ENCODE peak calls at places on chromosomes 11 and 22, in eight cellular contexts. One of them, this sample, is unnamed.

GRCh38 chr11:125393331-125393730 is 102.7 kb downstream of the FEZ1 start:
- DNase-seq in cardiac fibroblast: no peak
- DNase-seq in fibroblast of lung: no peak
- DNase-seq in spleen: no peak
- DNase-seq in AG09319: no peak
- DNase-seq in A549: no peak
- DNase-seq in choroid plexus epithelial cell: no peak
- DNase-seq in MCF 10A: no peak
- DNase-seq in this sample: no peak

GRCh38 chr11:33227578-33228261 is 29.5 kb upstream of the HIPK3 start:
- DNase-seq in spleen: no peak
- DNase-seq in A549: no peak
- DNase-seq in MCF 10A: peak
- DNase-seq in cardiac fibroblast: peak
- DNase-seq in choroid plexus epithelial cell: peak
- DNase-seq in fibroblast of lung: peak
- DNase-seq in AG09319: no peak
- DNase-seq in this sample: no peak

GRCh38 chr11:71505001-71505400 is 22.1 kb upstream of the KRTAP5-7 start:
- DNase-seq in choroid plexus epithelial cell: no peak
- DNase-seq in fibroblast of lung: no peak
- DNase-seq in cardiac fibroblast: no peak
- DNase-seq in AG09319: no peak
- DNase-seq in A549: no peak
- DNase-seq in spleen: no peak
- DNase-seq in MCF 10A: no peak
- DNase-seq in this sample: no peak

GRCh38 chr11:105697291-105697690 is 87.4 kb downstream of the GRIA4 start:
- DNase-seq in MCF 10A: no peak
- DNase-seq in choroid plexus epithelial cell: no peak
- DNase-seq in fibroblast of lung: no peak
- DNase-seq in A549: no peak
- DNase-seq in AG09319: no peak
- DNase-seq in spleen: no peak
- DNase-seq in cardiac fibroblast: no peak
- DNase-seq in this sample: no peak

GRCh38 chr11:128180446-128181089 is 406.8 kb downstream of the ETS1 start:
- DNase-seq in cardiac fibroblast: peak
- DNase-seq in AG09319: no peak
- DNase-seq in A549: peak
- DNase-seq in MCF 10A: peak
- DNase-seq in choroid plexus epithelial cell: peak
- DNase-seq in fibroblast of lung: peak
- DNase-seq in spleen: no peak
- DNase-seq in this sample: no peak

GRCh38 chr11:108906826-108907225 is 242.0 kb downstream of the DDX10 start:
- DNase-seq in MCF 10A: peak
- DNase-seq in fibroblast of lung: peak
- DNase-seq in A549: no peak
- DNase-seq in spleen: no peak
- DNase-seq in choroid plexus epithelial cell: peak
- DNase-seq in AG09319: no peak
- DNase-seq in cardiac fibroblast: peak
- DNase-seq in this sample: no peak

GRCh38 chr11:16782226-16782919 is 43.9 kb downstream of the C11orf58 start:
- DNase-seq in AG09319: no peak
- DNase-seq in fibroblast of lung: no peak
- DNase-seq in spleen: peak
- DNase-seq in MCF 10A: no peak
- DNase-seq in A549: no peak
- DNase-seq in choroid plexus epithelial cell: no peak
- DNase-seq in cardiac fibroblast: no peak
- DNase-seq in this sample: peak

GRCh38 chr11:126607374-126607773 is 251.9 kb downstream of the ST3GAL4 start:
- DNase-seq in cardiac fibroblast: peak
- DNase-seq in fibroblast of lung: peak
- DNase-seq in choroid plexus epithelial cell: peak
- DNase-seq in AG09319: peak
- DNase-seq in A549: peak
- DNase-seq in MCF 10A: peak
- DNase-seq in spleen: no peak
- DNase-seq in this sample: no peak

GRCh38 chr11:130915556-130916237 is 582 bp downstream of the SNX19 start:
- DNase-seq in MCF 10A: no peak
- DNase-seq in choroid plexus epithelial cell: no peak
- DNase-seq in spleen: peak
- DNase-seq in AG09319: no peak
- DNase-seq in fibroblast of lung: no peak
- DNase-seq in A549: no peak
- DNase-seq in cardiac fibroblast: no peak
- DNase-seq in this sample: no peak

GRCh38 chr11:130916238-130916855 is at the start of gene SNX19:
- DNase-seq in choroid plexus epithelial cell: peak
- DNase-seq in fibroblast of lung: peak
- DNase-seq in spleen: peak
- DNase-seq in MCF 10A: peak
- DNase-seq in AG09319: peak
- DNase-seq in cardiac fibroblast: peak
- DNase-seq in A549: peak
- DNase-seq in this sample: peak

GRCh38 chr11:130913268-130913667 is 3.0 kb downstream of the SNX19 start:
- DNase-seq in fibroblast of lung: no peak
- DNase-seq in AG09319: no peak
- DNase-seq in cardiac fibroblast: peak
- DNase-seq in MCF 10A: no peak
- DNase-seq in spleen: no peak
- DNase-seq in A549: no peak
- DNase-seq in choroid plexus epithelial cell: no peak
- DNase-seq in this sample: no peak

GRCh38 chr11:130918081-130918480 is 1.8 kb upstream of the SNX19 start:
- DNase-seq in MCF 10A: no peak
- DNase-seq in spleen: peak
- DNase-seq in fibroblast of lung: no peak
- DNase-seq in cardiac fibroblast: no peak
- DNase-seq in A549: no peak
- DNase-seq in choroid plexus epithelial cell: no peak
- DNase-seq in AG09319: no peak
- DNase-seq in this sample: no peak

GRCh38 chr11:130916910-130917309 is 631 bp upstream of the SNX19 start:
- DNase-seq in cardiac fibroblast: no peak
- DNase-seq in AG09319: no peak
- DNase-seq in MCF 10A: no peak
- DNase-seq in A549: no peak
- DNase-seq in choroid plexus epithelial cell: peak
- DNase-seq in spleen: peak
- DNase-seq in fibroblast of lung: no peak
- DNase-seq in this sample: no peak
- TF ChIP-seq CTCF in cardiac fibroblast: no peak
- TF ChIP-seq CTCF in AG09319: no peak
- TF ChIP-seq CTCF in MCF 10A: no peak
- TF ChIP-seq CTCF in A549: no peak
- TF ChIP-seq CTCF in choroid plexus epithelial cell: no peak
- TF ChIP-seq CTCF in spleen: no peak
- TF ChIP-seq CTCF in fibroblast of lung: no peak
- TF ChIP-seq CTCF in this sample: no peak

GRCh38 chr22:46072981-46073682 is 77.2 kb upstream of the PPARA start:
- DNase-seq in AG09319: no peak
- DNase-seq in MCF 10A: no peak
- DNase-seq in A549: no peak
- DNase-seq in spleen: peak
- DNase-seq in choroid plexus epithelial cell: no peak
- DNase-seq in fibroblast of lung: no peak
- DNase-seq in cardiac fibroblast: peak
- DNase-seq in this sample: peak
- TF ChIP-seq CTCF in AG09319: no peak
- TF ChIP-seq CTCF in MCF 10A: no peak
- TF ChIP-seq CTCF in A549: no peak
- TF ChIP-seq CTCF in spleen: no peak
- TF ChIP-seq CTCF in choroid plexus epithelial cell: no peak
- TF ChIP-seq CTCF in fibroblast of lung: no peak
- TF ChIP-seq CTCF in cardiac fibroblast: no peak
- TF ChIP-seq CTCF in this sample: no peak

GRCh38 chr11:3952715-3953114 is 97.3 kb downstream of the STIM1 start:
- DNase-seq in fibroblast of lung: no peak
- DNase-seq in AG09319: no peak
- DNase-seq in cardiac fibroblast: no peak
- DNase-seq in choroid plexus epithelial cell: no peak
- DNase-seq in MCF 10A: no peak
- DNase-seq in A549: no peak
- DNase-seq in spleen: no peak
- DNase-seq in this sample: no peak

GRCh38 chr11:3953327-3953726 is 97.9 kb downstream of the STIM1 start:
- DNase-seq in spleen: no peak
- DNase-seq in A549: no peak
- DNase-seq in MCF 10A: no peak
- DNase-seq in AG09319: no peak
- DNase-seq in fibroblast of lung: no peak
- DNase-seq in choroid plexus epithelial cell: no peak
- DNase-seq in cardiac fibroblast: no peak
- DNase-seq in this sample: no peak

GRCh38 chr11:3949132-3949531 is 93.7 kb downstream of the STIM1 start:
- DNase-seq in AG09319: no peak
- DNase-seq in cardiac fibroblast: no peak
- DNase-seq in choroid plexus epithelial cell: no peak
- DNase-seq in A549: no peak
- DNase-seq in fibroblast of lung: no peak
- DNase-seq in MCF 10A: no peak
- DNase-seq in spleen: no peak
- DNase-seq in this sample: no peak

GRCh38 chr11:3954448-3955298 is 99.2 kb downstream of the STIM1 start:
- DNase-seq in A549: no peak
- DNase-seq in fibroblast of lung: no peak
- DNase-seq in choroid plexus epithelial cell: peak
- DNase-seq in spleen: no peak
- DNase-seq in MCF 10A: peak
- DNase-seq in cardiac fibroblast: peak
- DNase-seq in AG09319: no peak
- DNase-seq in this sample: no peak

DNA sequence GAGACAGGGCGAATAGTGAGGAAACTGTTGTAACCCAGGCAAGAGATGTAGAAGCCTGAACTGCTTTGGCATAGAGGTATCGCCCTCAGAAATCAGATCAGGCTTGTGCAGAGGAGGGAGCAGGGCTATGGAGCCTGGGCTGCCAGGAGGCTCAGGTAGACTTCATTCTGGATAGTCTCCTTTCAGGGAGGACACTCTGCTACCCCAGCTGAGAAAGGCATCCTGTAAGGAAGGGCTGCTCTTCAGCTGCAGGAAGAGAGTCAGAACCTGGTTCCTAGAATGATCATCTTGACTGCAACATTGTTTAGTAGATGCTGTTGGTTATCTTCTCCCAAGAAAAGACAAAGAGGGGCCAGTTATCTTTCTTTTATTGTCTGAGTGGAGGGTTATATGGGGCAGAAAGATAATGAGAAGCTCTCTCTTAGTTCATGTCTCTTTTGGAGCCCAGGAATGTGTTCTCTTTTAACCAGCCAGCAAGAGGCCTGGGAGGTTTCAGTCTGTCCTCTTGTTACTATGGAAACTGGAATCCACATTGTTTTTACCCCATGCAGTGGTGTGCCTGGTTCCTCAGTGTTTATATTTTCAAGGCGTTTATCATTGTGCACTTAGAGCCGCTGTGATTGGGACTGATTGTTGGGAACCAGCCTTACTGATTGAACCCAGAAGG is 95.7 kb downstream of the STIM1 start:
- DNase-seq in AG09319: no peak
- DNase-seq in A549: no peak
- DNase-seq in MCF 10A: no peak
- DNase-seq in spleen: no peak
- DNase-seq in fibroblast of lung: peak
- DNase-seq in choroid plexus epithelial cell: peak
- DNase-seq in cardiac fibroblast: peak
- DNase-seq in this sample: no peak
- TF ChIP-seq CTCF in AG09319: no peak
- TF ChIP-seq CTCF in A549: no peak
- TF ChIP-seq CTCF in MCF 10A: no peak
- TF ChIP-seq CTCF in spleen: no peak
- TF ChIP-seq CTCF in fibroblast of lung: no peak
- TF ChIP-seq CTCF in choroid plexus epithelial cell: no peak
- TF ChIP-seq CTCF in cardiac fibroblast: no peak
- TF ChIP-seq CTCF in this sample: no peak

GRCh38 chr22:45157907-45158306 is 5.8 kb upstream of the NUP50 start:
- DNase-seq in fibroblast of lung: no peak
- DNase-seq in AG09319: no peak
- DNase-seq in A549: no peak
- DNase-seq in spleen: no peak
- DNase-seq in choroid plexus epithelial cell: no peak
- DNase-seq in MCF 10A: no peak
- DNase-seq in cardiac fibroblast: no peak
- DNase-seq in this sample: no peak

GRCh38 chr22:45163074-45163416 is 680 bp upstream of the NUP50 start:
- DNase-seq in MCF 10A: peak
- DNase-seq in choroid plexus epithelial cell: peak
- DNase-seq in fibroblast of lung: peak
- DNase-seq in A549: peak
- DNase-seq in spleen: no peak
- DNase-seq in cardiac fibroblast: peak
- DNase-seq in AG09319: no peak
- DNase-seq in this sample: no peak

GRCh38 chr22:45163417-45164216 is at the start of gene NUP50:
- DNase-seq in cardiac fibroblast: peak
- DNase-seq in A549: peak
- DNase-seq in fibroblast of lung: peak
- DNase-seq in choroid plexus epithelial cell: peak
- DNase-seq in MCF 10A: peak
- DNase-seq in AG09319: peak
- DNase-seq in spleen: peak
- DNase-seq in this sample: peak

GRCh38 chr22:45162531-45162930 is 1.2 kb upstream of the NUP50 start:
- DNase-seq in AG09319: no peak
- DNase-seq in cardiac fibroblast: no peak
- DNase-seq in fibroblast of lung: peak
- DNase-seq in MCF 10A: peak
- DNase-seq in A549: no peak
- DNase-seq in spleen: no peak
- DNase-seq in choroid plexus epithelial cell: no peak
- DNase-seq in this sample: no peak

DNA sequence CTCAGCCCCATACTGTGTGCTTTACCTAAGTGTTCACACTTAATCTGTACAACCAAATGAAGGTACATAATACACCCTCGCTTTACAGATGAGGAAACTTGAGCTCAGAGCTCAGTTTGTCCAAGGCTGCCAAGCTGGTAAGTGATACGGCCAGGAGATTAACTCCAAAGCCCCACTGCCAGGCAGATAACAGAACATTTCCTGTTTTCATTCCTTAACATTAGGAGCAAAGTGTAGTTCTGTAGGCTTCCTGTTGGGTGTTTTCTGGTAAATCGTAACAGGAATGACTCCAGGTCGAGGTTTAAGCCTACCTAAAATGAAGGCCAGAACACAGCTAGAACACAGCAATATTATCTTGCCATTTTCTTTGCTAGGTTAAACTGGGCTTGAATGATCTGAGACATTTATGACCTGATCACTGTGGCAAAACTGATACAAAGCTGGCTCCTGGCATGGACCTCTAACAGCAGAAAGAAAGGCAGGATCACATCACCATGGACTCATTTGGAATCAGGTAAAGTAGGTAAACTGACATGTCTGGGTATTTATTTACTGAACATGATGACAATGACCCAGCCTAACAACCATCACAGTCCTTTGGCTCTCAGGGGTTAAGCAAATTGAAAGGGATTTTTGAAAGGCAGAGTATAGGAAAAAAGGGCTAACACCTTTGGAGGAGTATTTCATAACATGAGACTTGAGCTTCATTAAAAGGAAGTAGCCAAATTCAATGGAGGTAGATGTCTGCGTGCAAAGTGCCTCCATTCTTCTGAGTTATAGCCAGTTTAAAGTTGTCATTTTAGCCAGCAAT is 3.9 kb upstream of the NUP50 start:
- DNase-seq in A549: peak
- DNase-seq in choroid plexus epithelial cell: peak
- DNase-seq in fibroblast of lung: no peak
- DNase-seq in MCF 10A: peak
- DNase-seq in cardiac fibroblast: no peak
- DNase-seq in spleen: no peak
- DNase-seq in AG09319: no peak
- DNase-seq in this sample: no peak
- TF ChIP-seq CTCF in A549: no peak
- TF ChIP-seq CTCF in choroid plexus epithelial cell: peak
- TF ChIP-seq CTCF in fibroblast of lung: no peak
- TF ChIP-seq CTCF in MCF 10A: no peak
- TF ChIP-seq CTCF in cardiac fibroblast: no peak
- TF ChIP-seq CTCF in spleen: peak
- TF ChIP-seq CTCF in AG09319: no peak
- TF ChIP-seq CTCF in this sample: peak

This sample was measured in chondrocyte.